ENCODE peak calls at places on chromosome 2, in four cellular contexts. H is fibroblast of the aortic adventitia, J is tibial nerve, B is K562. M is an unnamed sample.
A peak's percentile ranks its signal among the peaks of the same experiment; 100 is the strongest.

GRCh38 chr2:88187038-88187676 is 17.0 kb downstream of the THNSL2 start:
- DNase-seq in H (peak; percentile 19), J (no peak), B (peak; percentile 77), M (peak; percentile 27)

GRCh38 chr2:232850039-232850438 is 20.0 kb upstream of the SNORC start:
- DNase-seq in H (no peak), J (no peak), B (no peak), M (no peak)

GRCh38 chr2:239178484-239178883 is 222.3 kb downstream of the HDAC4 start:
- DNase-seq in H (no peak), J (peak; percentile 3), B (no peak), M (no peak)

GRCh38 chr2:106343274-106343673 is 124.9 kb downstream of the RGPD3 start:
- DNase-seq in H (no peak), J (no peak), B (no peak), M (no peak)

GRCh38 chr2:174577967-174578589 is 19.5 kb downstream of the WIPF1 start:
- DNase-seq in H (peak; percentile 78), J (no peak), B (peak; percentile 44), M (peak; percentile 72)

GRCh38 chr2:88924533-88924932 is 233.1 kb downstream of the RPIA start:
- DNase-seq in H (no peak), J (no peak), B (no peak), M (no peak)

GRCh38 chr2:25894135-25894830 is 16.0 kb upstream of the ASXL2 start:
- DNase-seq in H (peak; percentile 49), J (no peak), B (no peak), M (no peak)

GRCh38 chr2:188569441-188569840 is 277.8 kb downstream of the GULP1 start:
- DNase-seq in H (no peak), J (no peak), B (no peak), M (no peak)

GRCh38 chr2:221747289-221747972 is 175.3 kb upstream of the EPHA4 start:
- DNase-seq in H (no peak), J (no peak), B (no peak), M (peak; percentile 24)

GRCh38 chr2:163771596-163771995 is 35.8 kb upstream of the FIGN start:
- DNase-seq in H (no peak), J (no peak), B (no peak), M (no peak)